ENCODE peak calls at places on chromosome 13, in four cellular contexts. P is kidney epithelial cell; T is posterior cingulate gyrus; O is stimulated activated CD4-positive, alpha-beta T cell treated with anti-CD3 and anti-CD28 coated beads, Interleukin-1b, Interleukin-23, amount 100 ng/mL, for 48 hours. J is an unnamed sample.

GRCh38 chr13:97905517-97905916 is 48.0 kb upstream of the IPO5 start:
- DNase-seq in P (no peak), O (no peak), T (no peak), J (no peak)

GRCh38 chr13:28531195-28531955 is 36.4 kb upstream of the FLT1 start:
- DNase-seq in O (no peak), T (no peak), P (no peak), J (no peak)

GRCh38 chr13:70391678-70392077 is 283.4 kb upstream of the KLHL1 start:
- DNase-seq in P (no peak), O (no peak), T (no peak), J (no peak)

GRCh38 chr13:56314755-56315154 is 826.0 kb upstream of the PRR20A start:
- DNase-seq in P (no peak), T (no peak), O (no peak), J (no peak)

GRCh38 chr13:107992542-107992941 is 222.8 kb downstream of the LIG4 start:
- DNase-seq in T (no peak), P (peak; percentile 31), O (no peak), J (no peak)

GRCh38 chr13:44101347-44102083 is 221.8 kb downstream of the LACC1 start:
- DNase-seq in P (no peak), T (no peak), O (no peak), J (no peak)

GRCh38 chr13:95300625-95301134 is 571 bp downstream of the ABCC4 start:
- DNase-seq in O (peak; percentile 41), T (peak; percentile 34), P (no peak), J (no peak)

GRCh38 chr13:98918771-98919170 is 59.1 kb downstream of the DOCK9 start:
- DNase-seq in O (no peak), T (no peak), P (no peak), J (no peak)

GRCh38 chr13:26058704-26059103 is 6.9 kb upstream of the SHISA2 start:
- DNase-seq in P (no peak), O (no peak), T (no peak), J (no peak)

GRCh38 chr13:66225071-66225470 is 1005.1 kb downstream of the PCDH9 start:
- DNase-seq in P (no peak), O (no peak), T (no peak), J (no peak)

GRCh38 chr13:113591750-113592149 is 7.2 kb downstream of the TFDP1 start:
- DNase-seq in O (no peak), T (no peak), P (no peak), J (no peak)

GRCh38 chr13:23679214-23679613 is 109.0 kb downstream of the TNFRSF19 start:
- DNase-seq in O (no peak), T (no peak), P (peak; percentile 85), J (no peak)

GRCh38 chr13:58254961-58255360 is 623.4 kb downstream of the PCDH17 start:
- DNase-seq in T (no peak), O (no peak), P (no peak), J (no peak)

GRCh38 chr13:22114630-22115311 is 443.9 kb downstream of the FGF9 start:
- DNase-seq in T (no peak), O (no peak), P (peak; percentile 83), J (no peak)

GRCh38 chr13:73880365-73880764 is 253.8 kb downstream of the KLF12 start:
- DNase-seq in P (no peak), O (no peak), T (no peak), J (no peak)

GRCh38 chr13:75196112-75196855 is 285.7 kb downstream of the TBC1D4 start:
- DNase-seq in T (no peak), O (no peak), P (no peak), J (no peak)

GRCh38 chr13:112452380-112453206 is 76.4 kb downstream of the SPACA7 start:
- DNase-seq in O (no peak), P (no peak), T (no peak), J (no peak)

GRCh38 chr13:94233401-94233800 is 246.1 kb downstream of the DCT start:
- DNase-seq in P (peak; percentile 67), O (no peak), T (no peak), J (no peak)

GRCh38 chr13:88246239-88246638 is 575.1 kb downstream of the SLITRK5 start:
- DNase-seq in P (no peak), O (no peak), T (no peak), J (no peak)

GRCh38 chr13:108495686-108496363 is 133.6 kb upstream of the MYO16 start:
- DNase-seq in T (no peak), O (no peak), P (no peak), J (no peak)

GRCh38 chr13:105147481-105147880 is 1388.0 kb downstream of the EFNB2 start:
- DNase-seq in T (no peak), O (no peak), P (no peak), J (no peak)

GRCh38 chr13:106700007-106700950 is 132.3 kb upstream of the ARGLU1 start:
- DNase-seq in P (no peak), O (no peak), T (no peak), J (no peak)

GRCh38 chr13:69796256-69796655 is 311.4 kb upstream of the ATXN8OS start:
- DNase-seq in O (no peak), T (no peak), P (no peak), J (no peak)

GRCh38 chr13:83780201-83780600 is 102.1 kb downstream of the SLITRK1 start:
- DNase-seq in O (no peak), T (no peak), P (no peak), J (no peak)

J was measured in head of caudate nucleus.